ENCODE peak calls at places on chromosome 18, in six cellular contexts. One of them, this sample, is unnamed.

GRCh38 chr18:32698148-32698547 is 74.7 kb downstream of the KLHL14 start:
- DNase-seq in stimulated activated CD4-positive, alpha-beta T cell treated with anti-CD3 and anti-CD28 coated beads, Interleukin-4, amount 100 ng/mL, for 4 hours: no peak
- DNase-seq in right cardiac atrium: no peak
- DNase-seq in effector memory CD8-positive, alpha-beta T cell: no peak
- DNase-seq in neural crest cell: no peak
- DNase-seq in KBM-7: no peak
- DNase-seq in this sample: no peak

GRCh38 chr18:37317486-37317885 is 248.1 kb downstream of the CELF4 start:
- DNase-seq in KBM-7: no peak
- DNase-seq in right cardiac atrium: no peak
- DNase-seq in neural crest cell: no peak
- DNase-seq in effector memory CD8-positive, alpha-beta T cell: no peak
- DNase-seq in stimulated activated CD4-positive, alpha-beta T cell treated with anti-CD3 and anti-CD28 coated beads, Interleukin-4, amount 100 ng/mL, for 4 hours: no peak
- DNase-seq in this sample: no peak

GRCh38 chr18:49728542-49728941 is 84.8 kb downstream of the ACAA2 start:
- DNase-seq in stimulated activated CD4-positive, alpha-beta T cell treated with anti-CD3 and anti-CD28 coated beads, Interleukin-4, amount 100 ng/mL, for 4 hours: no peak
- DNase-seq in neural crest cell: peak
- DNase-seq in right cardiac atrium: peak
- DNase-seq in KBM-7: peak
- DNase-seq in effector memory CD8-positive, alpha-beta T cell: no peak
- DNase-seq in this sample: no peak

GRCh38 chr18:40849856-40850255 is 1105.2 kb upstream of the PIK3C3 start:
- DNase-seq in neural crest cell: no peak
- DNase-seq in right cardiac atrium: no peak
- DNase-seq in stimulated activated CD4-positive, alpha-beta T cell treated with anti-CD3 and anti-CD28 coated beads, Interleukin-4, amount 100 ng/mL, for 4 hours: no peak
- DNase-seq in effector memory CD8-positive, alpha-beta T cell: no peak
- DNase-seq in KBM-7: no peak
- DNase-seq in this sample: no peak

GRCh38 chr18:79092869-79093268 is 23.7 kb downstream of the ATP9B start:
- DNase-seq in neural crest cell: no peak
- DNase-seq in KBM-7: no peak
- DNase-seq in effector memory CD8-positive, alpha-beta T cell: no peak
- DNase-seq in right cardiac atrium: no peak
- DNase-seq in stimulated activated CD4-positive, alpha-beta T cell treated with anti-CD3 and anti-CD28 coated beads, Interleukin-4, amount 100 ng/mL, for 4 hours: no peak
- DNase-seq in this sample: no peak

GRCh38 chr18:7879717-7880116 is 312.6 kb downstream of the PTPRM start:
- DNase-seq in stimulated activated CD4-positive, alpha-beta T cell treated with anti-CD3 and anti-CD28 coated beads, Interleukin-4, amount 100 ng/mL, for 4 hours: no peak
- DNase-seq in right cardiac atrium: no peak
- DNase-seq in effector memory CD8-positive, alpha-beta T cell: no peak
- DNase-seq in KBM-7: no peak
- DNase-seq in neural crest cell: no peak
- DNase-seq in this sample: no peak

GRCh38 chr18:8084160-8084559 is 517.0 kb downstream of the PTPRM start:
- DNase-seq in effector memory CD8-positive, alpha-beta T cell: no peak
- DNase-seq in right cardiac atrium: no peak
- DNase-seq in KBM-7: peak
- DNase-seq in neural crest cell: peak
- DNase-seq in stimulated activated CD4-positive, alpha-beta T cell treated with anti-CD3 and anti-CD28 coated beads, Interleukin-4, amount 100 ng/mL, for 4 hours: no peak
- DNase-seq in this sample: peak

GRCh38 chr18:56568986-56569385 is 69.4 kb downstream of the TXNL1 start:
- DNase-seq in stimulated activated CD4-positive, alpha-beta T cell treated with anti-CD3 and anti-CD28 coated beads, Interleukin-4, amount 100 ng/mL, for 4 hours: no peak
- DNase-seq in KBM-7: peak
- DNase-seq in effector memory CD8-positive, alpha-beta T cell: no peak
- DNase-seq in right cardiac atrium: no peak
- DNase-seq in neural crest cell: no peak
- DNase-seq in this sample: no peak

GRCh38 chr18:32674491-32674890 is 98.3 kb downstream of the KLHL14 start:
- DNase-seq in right cardiac atrium: no peak
- DNase-seq in effector memory CD8-positive, alpha-beta T cell: no peak
- DNase-seq in stimulated activated CD4-positive, alpha-beta T cell treated with anti-CD3 and anti-CD28 coated beads, Interleukin-4, amount 100 ng/mL, for 4 hours: no peak
- DNase-seq in neural crest cell: no peak
- DNase-seq in KBM-7: peak
- DNase-seq in this sample: no peak

GRCh38 chr18:74288730-74289129 is 3.0 kb downstream of the CYB5A start:
- DNase-seq in KBM-7: no peak
- DNase-seq in right cardiac atrium: no peak
- DNase-seq in neural crest cell: no peak
- DNase-seq in effector memory CD8-positive, alpha-beta T cell: no peak
- DNase-seq in stimulated activated CD4-positive, alpha-beta T cell treated with anti-CD3 and anti-CD28 coated beads, Interleukin-4, amount 100 ng/mL, for 4 hours: no peak
- DNase-seq in this sample: no peak

GRCh38 chr18:48460929-48461583 is 51.9 kb upstream of the ZBTB7C start:
- DNase-seq in KBM-7: no peak
- DNase-seq in stimulated activated CD4-positive, alpha-beta T cell treated with anti-CD3 and anti-CD28 coated beads, Interleukin-4, amount 100 ng/mL, for 4 hours: no peak
- DNase-seq in effector memory CD8-positive, alpha-beta T cell: no peak
- DNase-seq in right cardiac atrium: no peak
- DNase-seq in neural crest cell: no peak
- DNase-seq in this sample: no peak

GRCh38 chr18:26477828-26478466 is 70.4 kb downstream of the KCTD1 start:
- DNase-seq in KBM-7: no peak
- DNase-seq in effector memory CD8-positive, alpha-beta T cell: no peak
- DNase-seq in stimulated activated CD4-positive, alpha-beta T cell treated with anti-CD3 and anti-CD28 coated beads, Interleukin-4, amount 100 ng/mL, for 4 hours: no peak
- DNase-seq in right cardiac atrium: no peak
- DNase-seq in neural crest cell: no peak
- DNase-seq in this sample: no peak

GRCh38 chr18:35463050-35463449 is 34.7 kb downstream of the INO80C start:
- DNase-seq in neural crest cell: no peak
- DNase-seq in KBM-7: no peak
- DNase-seq in effector memory CD8-positive, alpha-beta T cell: no peak
- DNase-seq in stimulated activated CD4-positive, alpha-beta T cell treated with anti-CD3 and anti-CD28 coated beads, Interleukin-4, amount 100 ng/mL, for 4 hours: no peak
- DNase-seq in right cardiac atrium: no peak
- DNase-seq in this sample: peak

GRCh38 chr18:10490401-10491289 is 35.2 kb upstream of the NAPG start:
- DNase-seq in effector memory CD8-positive, alpha-beta T cell: peak
- DNase-seq in stimulated activated CD4-positive, alpha-beta T cell treated with anti-CD3 and anti-CD28 coated beads, Interleukin-4, amount 100 ng/mL, for 4 hours: peak
- DNase-seq in neural crest cell: no peak
- DNase-seq in KBM-7: peak
- DNase-seq in right cardiac atrium: no peak
- DNase-seq in this sample: no peak

GRCh38 chr18:961644-962355 is 57.1 kb downstream of the ADCYAP1 start:
- DNase-seq in effector memory CD8-positive, alpha-beta T cell: peak
- DNase-seq in KBM-7: peak
- DNase-seq in right cardiac atrium: no peak
- DNase-seq in neural crest cell: peak
- DNase-seq in stimulated activated CD4-positive, alpha-beta T cell treated with anti-CD3 and anti-CD28 coated beads, Interleukin-4, amount 100 ng/mL, for 4 hours: peak
- DNase-seq in this sample: no peak

GRCh38 chr18:499351-500229 is 911 bp downstream of the COLEC12 start:
- DNase-seq in right cardiac atrium: no peak
- DNase-seq in stimulated activated CD4-positive, alpha-beta T cell treated with anti-CD3 and anti-CD28 coated beads, Interleukin-4, amount 100 ng/mL, for 4 hours: no peak
- DNase-seq in neural crest cell: peak
- DNase-seq in effector memory CD8-positive, alpha-beta T cell: no peak
- DNase-seq in KBM-7: peak
- DNase-seq in this sample: no peak

GRCh38 chr18:72868666-72869661 is 1.2 kb upstream of the NETO1 start:
- DNase-seq in neural crest cell: peak
- DNase-seq in KBM-7: no peak
- DNase-seq in right cardiac atrium: no peak
- DNase-seq in stimulated activated CD4-positive, alpha-beta T cell treated with anti-CD3 and anti-CD28 coated beads, Interleukin-4, amount 100 ng/mL, for 4 hours: no peak
- DNase-seq in effector memory CD8-positive, alpha-beta T cell: no peak
- DNase-seq in this sample: no peak

GRCh38 chr18:35121531-35121930 is 80.3 kb downstream of the MAPRE2 start:
- DNase-seq in KBM-7: no peak
- DNase-seq in neural crest cell: no peak
- DNase-seq in effector memory CD8-positive, alpha-beta T cell: no peak
- DNase-seq in right cardiac atrium: no peak
- DNase-seq in stimulated activated CD4-positive, alpha-beta T cell treated with anti-CD3 and anti-CD28 coated beads, Interleukin-4, amount 100 ng/mL, for 4 hours: no peak
- DNase-seq in this sample: no peak

GRCh38 chr18:28478531-28478930 is 301.6 kb upstream of the CDH2 start:
- DNase-seq in right cardiac atrium: no peak
- DNase-seq in stimulated activated CD4-positive, alpha-beta T cell treated with anti-CD3 and anti-CD28 coated beads, Interleukin-4, amount 100 ng/mL, for 4 hours: no peak
- DNase-seq in KBM-7: no peak
- DNase-seq in effector memory CD8-positive, alpha-beta T cell: no peak
- DNase-seq in neural crest cell: no peak
- DNase-seq in this sample: no peak

GRCh38 chr18:32669549-32670165 is 103.2 kb downstream of the KLHL14 start:
- DNase-seq in KBM-7: peak
- DNase-seq in neural crest cell: no peak
- DNase-seq in right cardiac atrium: no peak
- DNase-seq in effector memory CD8-positive, alpha-beta T cell: no peak
- DNase-seq in stimulated activated CD4-positive, alpha-beta T cell treated with anti-CD3 and anti-CD28 coated beads, Interleukin-4, amount 100 ng/mL, for 4 hours: no peak
- DNase-seq in this sample: no peak

GRCh38 chr18:9631814-9632496 is 17.6 kb upstream of the PPP4R1 start:
- DNase-seq in neural crest cell: no peak
- DNase-seq in KBM-7: no peak
- DNase-seq in right cardiac atrium: no peak
- DNase-seq in effector memory CD8-positive, alpha-beta T cell: no peak
- DNase-seq in stimulated activated CD4-positive, alpha-beta T cell treated with anti-CD3 and anti-CD28 coated beads, Interleukin-4, amount 100 ng/mL, for 4 hours: no peak
- DNase-seq in this sample: no peak

GRCh38 chr18:80208620-80209019 is 38.7 kb downstream of the PARD6G start:
- DNase-seq in right cardiac atrium: no peak
- DNase-seq in neural crest cell: no peak
- DNase-seq in effector memory CD8-positive, alpha-beta T cell: no peak
- DNase-seq in stimulated activated CD4-positive, alpha-beta T cell treated with anti-CD3 and anti-CD28 coated beads, Interleukin-4, amount 100 ng/mL, for 4 hours: no peak
- DNase-seq in KBM-7: no peak
- DNase-seq in this sample: no peak

GRCh38 chr18:40469851-40470250 is 1485.2 kb upstream of the PIK3C3 start:
- DNase-seq in right cardiac atrium: no peak
- DNase-seq in neural crest cell: no peak
- DNase-seq in stimulated activated CD4-positive, alpha-beta T cell treated with anti-CD3 and anti-CD28 coated beads, Interleukin-4, amount 100 ng/mL, for 4 hours: no peak
- DNase-seq in KBM-7: no peak
- DNase-seq in effector memory CD8-positive, alpha-beta T cell: no peak
- DNase-seq in this sample: no peak

GRCh38 chr18:407825-408224 is 92.7 kb downstream of the COLEC12 start:
- DNase-seq in KBM-7: no peak
- DNase-seq in stimulated activated CD4-positive, alpha-beta T cell treated with anti-CD3 and anti-CD28 coated beads, Interleukin-4, amount 100 ng/mL, for 4 hours: no peak
- DNase-seq in neural crest cell: no peak
- DNase-seq in effector memory CD8-positive, alpha-beta T cell: no peak
- DNase-seq in right cardiac atrium: no peak
- DNase-seq in this sample: no peak

GRCh38 chr18:12233378-12233777 is 20.8 kb upstream of the CIDEA start:
- DNase-seq in effector memory CD8-positive, alpha-beta T cell: no peak
- DNase-seq in KBM-7: no peak
- DNase-seq in stimulated activated CD4-positive, alpha-beta T cell treated with anti-CD3 and anti-CD28 coated beads, Interleukin-4, amount 100 ng/mL, for 4 hours: no peak
- DNase-seq in right cardiac atrium: no peak
- DNase-seq in neural crest cell: no peak
- DNase-seq in this sample: no peak

GRCh38 chr18:46712406-46712805 is 44.4 kb downstream of the ST8SIA5 start:
- DNase-seq in neural crest cell: no peak
- DNase-seq in right cardiac atrium: peak
- DNase-seq in KBM-7: no peak
- DNase-seq in effector memory CD8-positive, alpha-beta T cell: no peak
- DNase-seq in stimulated activated CD4-positive, alpha-beta T cell treated with anti-CD3 and anti-CD28 coated beads, Interleukin-4, amount 100 ng/mL, for 4 hours: no peak
- DNase-seq in this sample: no peak

GRCh38 chr18:62773691-62774090 is 58.4 kb downstream of the PHLPP1 start:
- DNase-seq in right cardiac atrium: no peak
- DNase-seq in effector memory CD8-positive, alpha-beta T cell: no peak
- DNase-seq in stimulated activated CD4-positive, alpha-beta T cell treated with anti-CD3 and anti-CD28 coated beads, Interleukin-4, amount 100 ng/mL, for 4 hours: no peak
- DNase-seq in neural crest cell: no peak
- DNase-seq in KBM-7: no peak
- DNase-seq in this sample: no peak

GRCh38 chr18:77870894-77871293 is 621.2 kb downstream of the GALR1 start:
- DNase-seq in KBM-7: no peak
- DNase-seq in effector memory CD8-positive, alpha-beta T cell: no peak
- DNase-seq in stimulated activated CD4-positive, alpha-beta T cell treated with anti-CD3 and anti-CD28 coated beads, Interleukin-4, amount 100 ng/mL, for 4 hours: no peak
- DNase-seq in neural crest cell: no peak
- DNase-seq in right cardiac atrium: no peak
- DNase-seq in this sample: no peak

GRCh38 chr18:55587341-55588000 is 521 bp downstream of the TCF4 start:
- DNase-seq in KBM-7: peak
- DNase-seq in right cardiac atrium: peak
- DNase-seq in neural crest cell: peak
- DNase-seq in stimulated activated CD4-positive, alpha-beta T cell treated with anti-CD3 and anti-CD28 coated beads, Interleukin-4, amount 100 ng/mL, for 4 hours: no peak
- DNase-seq in effector memory CD8-positive, alpha-beta T cell: no peak
- DNase-seq in this sample: no peak

GRCh38 chr18:48590678-48591077 is 51.8 kb downstream of the CTIF start:
- DNase-seq in KBM-7: no peak
- DNase-seq in stimulated activated CD4-positive, alpha-beta T cell treated with anti-CD3 and anti-CD28 coated beads, Interleukin-4, amount 100 ng/mL, for 4 hours: no peak
- DNase-seq in right cardiac atrium: no peak
- DNase-seq in neural crest cell: no peak
- DNase-seq in effector memory CD8-positive, alpha-beta T cell: no peak
- DNase-seq in this sample: no peak

GRCh38 chr18:46364048-46364447 is 259.9 kb downstream of the HAUS1 start:
- DNase-seq in stimulated activated CD4-positive, alpha-beta T cell treated with anti-CD3 and anti-CD28 coated beads, Interleukin-4, amount 100 ng/mL, for 4 hours: no peak
- DNase-seq in effector memory CD8-positive, alpha-beta T cell: no peak
- DNase-seq in KBM-7: no peak
- DNase-seq in right cardiac atrium: no peak
- DNase-seq in neural crest cell: no peak
- DNase-seq in this sample: no peak

GRCh38 chr18:52499646-52500045 is 159.6 kb downstream of the DCC start:
- DNase-seq in right cardiac atrium: no peak
- DNase-seq in stimulated activated CD4-positive, alpha-beta T cell treated with anti-CD3 and anti-CD28 coated beads, Interleukin-4, amount 100 ng/mL, for 4 hours: no peak
- DNase-seq in KBM-7: no peak
- DNase-seq in neural crest cell: no peak
- DNase-seq in effector memory CD8-positive, alpha-beta T cell: no peak
- DNase-seq in this sample: no peak

GRCh38 chr18:4352746-4353522 is 102.2 kb downstream of the DLGAP1 start:
- DNase-seq in stimulated activated CD4-positive, alpha-beta T cell treated with anti-CD3 and anti-CD28 coated beads, Interleukin-4, amount 100 ng/mL, for 4 hours: no peak
- DNase-seq in neural crest cell: no peak
- DNase-seq in right cardiac atrium: no peak
- DNase-seq in KBM-7: no peak
- DNase-seq in effector memory CD8-positive, alpha-beta T cell: no peak
- DNase-seq in this sample: no peak

GRCh38 chr18:24071779-24072178 is 57.2 kb downstream of the TTC39C start:
- DNase-seq in effector memory CD8-positive, alpha-beta T cell: no peak
- DNase-seq in right cardiac atrium: no peak
- DNase-seq in KBM-7: no peak
- DNase-seq in stimulated activated CD4-positive, alpha-beta T cell treated with anti-CD3 and anti-CD28 coated beads, Interleukin-4, amount 100 ng/mL, for 4 hours: no peak
- DNase-seq in neural crest cell: no peak
- DNase-seq in this sample: no peak

GRCh38 chr18:78855188-78855587 is 124.4 kb upstream of the SALL3 start:
- DNase-seq in effector memory CD8-positive, alpha-beta T cell: no peak
- DNase-seq in KBM-7: no peak
- DNase-seq in neural crest cell: no peak
- DNase-seq in stimulated activated CD4-positive, alpha-beta T cell treated with anti-CD3 and anti-CD28 coated beads, Interleukin-4, amount 100 ng/mL, for 4 hours: no peak
- DNase-seq in right cardiac atrium: no peak
- DNase-seq in this sample: no peak

GRCh38 chr18:7568426-7568825 is 1.3 kb downstream of the PTPRM start:
- DNase-seq in right cardiac atrium: peak
- DNase-seq in KBM-7: peak
- DNase-seq in effector memory CD8-positive, alpha-beta T cell: no peak
- DNase-seq in neural crest cell: peak
- DNase-seq in stimulated activated CD4-positive, alpha-beta T cell treated with anti-CD3 and anti-CD28 coated beads, Interleukin-4, amount 100 ng/mL, for 4 hours: no peak
- DNase-seq in this sample: peak

GRCh38 chr18:332007-332406 is 64.2 kb upstream of the THOC1 start:
- DNase-seq in KBM-7: peak
- DNase-seq in effector memory CD8-positive, alpha-beta T cell: no peak
- DNase-seq in right cardiac atrium: no peak
- DNase-seq in neural crest cell: no peak
- DNase-seq in stimulated activated CD4-positive, alpha-beta T cell treated with anti-CD3 and anti-CD28 coated beads, Interleukin-4, amount 100 ng/mL, for 4 hours: no peak
- DNase-seq in this sample: no peak

GRCh38 chr18:48640566-48641270 is 101.9 kb downstream of the CTIF start:
- DNase-seq in effector memory CD8-positive, alpha-beta T cell: no peak
- DNase-seq in right cardiac atrium: no peak
- DNase-seq in neural crest cell: no peak
- DNase-seq in stimulated activated CD4-positive, alpha-beta T cell treated with anti-CD3 and anti-CD28 coated beads, Interleukin-4, amount 100 ng/mL, for 4 hours: no peak
- DNase-seq in KBM-7: no peak
- DNase-seq in this sample: no peak

GRCh38 chr18:76938619-76939018 is 116.3 kb downstream of the ZNF236 start:
- DNase-seq in stimulated activated CD4-positive, alpha-beta T cell treated with anti-CD3 and anti-CD28 coated beads, Interleukin-4, amount 100 ng/mL, for 4 hours: no peak
- DNase-seq in right cardiac atrium: no peak
- DNase-seq in effector memory CD8-positive, alpha-beta T cell: no peak
- DNase-seq in KBM-7: no peak
- DNase-seq in neural crest cell: no peak
- DNase-seq in this sample: no peak

This sample was measured in GDM1.